ENCODE peak calls at places on chromosome 1, in ten cellular contexts. A, V, E, G, S, W, L, D, H and I are unnamed samples.

GRCh38 chr1:101964708-101965107 is 32.0 kb downstream of the OLFM3 start:
- DNase-seq in S (no peak), H (no peak), L (no peak), W (no peak), D (no peak), G (no peak), V (no peak), E (no peak), A (no peak), I (no peak)

GRCh38 chr1:107750364-107750959 is 214.5 kb downstream of the VAV3 start:
- DNase-seq in H (no peak), D (peak), L (peak), S (peak), W (peak), E (peak), V (peak), A (no peak), G (no peak), I (peak)

GRCh38 chr1:21307663-21308062 is 17.4 kb upstream of the ECE1 start:
- DNase-seq in E (no peak), V (no peak), A (no peak), L (no peak), D (no peak), W (no peak), G (no peak), S (peak), H (no peak), I (no peak)

GRCh38 chr1:201331166-201331565 is 46.3 kb downstream of the TNNT2 start:
- DNase-seq in A (no peak), W (no peak), D (no peak), H (no peak), S (no peak), V (no peak), E (peak), L (no peak), G (no peak), I (no peak)

GRCh38 chr1:198083549-198083948 is 73.2 kb upstream of the NEK7 start:
- DNase-seq in W (no peak), H (no peak), E (no peak), D (no peak), L (no peak), A (no peak), G (no peak), S (no peak), V (no peak), I (no peak)

GRCh38 chr1:7186382-7187120 is 401.3 kb downstream of the CAMTA1 start:
- DNase-seq in L (no peak), A (peak), V (peak), W (no peak), S (no peak), G (no peak), D (no peak), H (no peak), E (no peak), I (no peak)

GRCh38 chr1:179030130-179030529 is 4.4 kb downstream of the FAM20B start:
- DNase-seq in V (no peak), L (no peak), H (no peak), A (no peak), G (no peak), D (no peak), E (no peak), S (no peak), W (no peak), I (no peak)

GRCh38 chr1:160004001-160004400 is 27.8 kb downstream of the PIGM start:
- DNase-seq in D (no peak), S (no peak), V (no peak), A (no peak), L (no peak), H (no peak), E (no peak), W (no peak), G (no peak), I (no peak)

GRCh38 chr1:7393141-7393540 is 378.0 kb upstream of the VAMP3 start:
- DNase-seq in V (no peak), S (no peak), A (no peak), E (no peak), W (no peak), H (no peak), G (no peak), D (no peak), L (no peak), I (no peak)